ENCODE peak calls at places on chromosomes 5 and 9, in five cellular contexts. One of them, this sample, is unnamed.
A peak's percentile ranks its signal among the peaks of the same experiment; 100 is the strongest.

GRCh38 chr5:98796197-98796972 is 22.9 kb downstream of the RGMB start:
- DNase-seq in tibial nerve: peak; percentile 80
- DNase-seq in body of pancreas: peak; percentile 57
- DNase-seq in HCT116: no peak
- DNase-seq in K562: peak; percentile 51
- DNase-seq in this sample: no peak

GRCh38 chr5:168885324-168886120 is 306.4 kb upstream of the PANK3 start:
- DNase-seq in tibial nerve: no peak
- DNase-seq in body of pancreas: no peak
- DNase-seq in HCT116: no peak
- DNase-seq in K562: no peak
- DNase-seq in this sample: no peak

GRCh38 chr9:9598723-9599122 is 1014.1 kb downstream of the PTPRD start:
- DNase-seq in tibial nerve: no peak
- DNase-seq in body of pancreas: no peak
- DNase-seq in HCT116: no peak
- DNase-seq in K562: no peak
- DNase-seq in this sample: no peak

GRCh38 chr9:114746591-114746990 is 59.2 kb downstream of the TNFSF15 start:
- DNase-seq in tibial nerve: no peak
- DNase-seq in body of pancreas: no peak
- DNase-seq in HCT116: no peak
- DNase-seq in K562: no peak
- DNase-seq in this sample: no peak

GRCh38 chr5:96080557-96080956 is 118.9 kb upstream of the ELL2 start:
- DNase-seq in tibial nerve: no peak
- DNase-seq in body of pancreas: no peak
- DNase-seq in HCT116: no peak
- DNase-seq in K562: peak; percentile 43
- DNase-seq in this sample: peak; percentile 17

GRCh38 chr5:93603191-93603590 is 20.2 kb downstream of the NR2F1 start:
- DNase-seq in tibial nerve: no peak
- DNase-seq in body of pancreas: no peak
- DNase-seq in HCT116: no peak
- DNase-seq in K562: no peak
- DNase-seq in this sample: no peak

GRCh38 chr9:69089082-69089481 is 53.5 kb downstream of the FXN start:
- DNase-seq in tibial nerve: no peak
- DNase-seq in body of pancreas: no peak
- DNase-seq in HCT116: no peak
- DNase-seq in K562: no peak
- DNase-seq in this sample: no peak

GRCh38 chr9:136578915-136579637 is 33.2 kb upstream of the NOTCH1 start:
- DNase-seq in tibial nerve: no peak
- DNase-seq in body of pancreas: peak; percentile 50
- DNase-seq in HCT116: peak; percentile 50
- DNase-seq in K562: peak; percentile 82
- DNase-seq in this sample: no peak

GRCh38 chr5:41346609-41347008 is 133.3 kb upstream of the C6 start:
- DNase-seq in tibial nerve: no peak
- DNase-seq in body of pancreas: no peak
- DNase-seq in HCT116: peak; percentile 3
- DNase-seq in K562: no peak
- DNase-seq in this sample: no peak

GRCh38 chr9:12784461-12785250 is 9.8 kb downstream of the LURAP1L start:
- DNase-seq in tibial nerve: no peak
- DNase-seq in body of pancreas: peak; percentile 72
- DNase-seq in HCT116: peak; percentile 95
- DNase-seq in K562: peak; percentile 48
- DNase-seq in this sample: no peak

GRCh38 chr5:176391479-176391878 is 2.9 kb downstream of the HIGD2A start:
- DNase-seq in tibial nerve: no peak
- DNase-seq in body of pancreas: no peak
- DNase-seq in HCT116: no peak
- DNase-seq in K562: no peak
- DNase-seq in this sample: no peak

GRCh38 chr5:124923131-124923530 is 176.7 kb upstream of the ZNF608 start:
- DNase-seq in tibial nerve: peak; percentile 32
- DNase-seq in body of pancreas: peak; percentile 6
- DNase-seq in HCT116: no peak
- DNase-seq in K562: no peak
- DNase-seq in this sample: peak; percentile 23

GRCh38 chr9:122325124-122325523 is 45.7 kb upstream of the PTGS1 start:
- DNase-seq in tibial nerve: no peak
- DNase-seq in body of pancreas: no peak
- DNase-seq in HCT116: no peak
- DNase-seq in K562: no peak
- DNase-seq in this sample: no peak

GRCh38 chr9:71665247-71665646 is 103.1 kb downstream of the CEMIP2 start:
- DNase-seq in tibial nerve: no peak
- DNase-seq in body of pancreas: no peak
- DNase-seq in HCT116: no peak
- DNase-seq in K562: no peak
- DNase-seq in this sample: no peak

DNA sequence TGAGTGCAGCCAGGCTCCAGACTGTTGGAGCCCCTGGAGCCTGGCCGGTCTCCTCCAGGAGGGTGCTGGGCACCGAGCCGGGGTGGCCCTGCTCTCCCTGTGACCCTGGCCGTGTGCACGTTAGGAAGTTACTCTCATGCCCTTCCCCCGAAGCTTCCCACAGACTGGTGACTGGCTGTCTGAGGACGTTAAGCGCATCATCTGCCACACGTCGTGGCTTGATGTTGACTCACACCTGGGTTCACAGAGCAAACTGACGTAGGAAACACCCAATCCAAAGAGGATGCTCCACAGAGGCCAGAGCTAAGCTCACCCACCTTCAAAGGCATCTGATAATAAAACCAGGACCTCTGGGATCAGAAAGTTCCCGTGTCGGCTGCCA is 152.9 kb upstream of the PHYKPL start:
- DNase-seq in tibial nerve: no peak
- DNase-seq in body of pancreas: no peak
- DNase-seq in HCT116: no peak
- DNase-seq in K562: no peak
- DNase-seq in this sample: no peak
- TF ChIP-seq POLR2A in tibial nerve: no peak
- TF ChIP-seq POLR2A in body of pancreas: no peak
- TF ChIP-seq POLR2A in HCT116: no peak
- TF ChIP-seq POLR2A in K562: no peak
- TF ChIP-seq POLR2A in this sample: no peak

GRCh38 chr5:115841382-115842088 is at the start of the genes AP3S1 and ATG12:
- DNase-seq in tibial nerve: peak; percentile 89
- DNase-seq in body of pancreas: peak; percentile 92
- DNase-seq in HCT116: peak; percentile 91
- DNase-seq in K562: peak; percentile 96
- DNase-seq in this sample: peak; percentile 88
- TF ChIP-seq POLR2A in tibial nerve: peak; percentile 81
- TF ChIP-seq POLR2A in body of pancreas: peak; percentile 97
- TF ChIP-seq POLR2A in HCT116: peak; percentile 58
- TF ChIP-seq POLR2A in K562: peak; percentile 95
- TF ChIP-seq POLR2A in this sample: peak; percentile 87

DNA sequence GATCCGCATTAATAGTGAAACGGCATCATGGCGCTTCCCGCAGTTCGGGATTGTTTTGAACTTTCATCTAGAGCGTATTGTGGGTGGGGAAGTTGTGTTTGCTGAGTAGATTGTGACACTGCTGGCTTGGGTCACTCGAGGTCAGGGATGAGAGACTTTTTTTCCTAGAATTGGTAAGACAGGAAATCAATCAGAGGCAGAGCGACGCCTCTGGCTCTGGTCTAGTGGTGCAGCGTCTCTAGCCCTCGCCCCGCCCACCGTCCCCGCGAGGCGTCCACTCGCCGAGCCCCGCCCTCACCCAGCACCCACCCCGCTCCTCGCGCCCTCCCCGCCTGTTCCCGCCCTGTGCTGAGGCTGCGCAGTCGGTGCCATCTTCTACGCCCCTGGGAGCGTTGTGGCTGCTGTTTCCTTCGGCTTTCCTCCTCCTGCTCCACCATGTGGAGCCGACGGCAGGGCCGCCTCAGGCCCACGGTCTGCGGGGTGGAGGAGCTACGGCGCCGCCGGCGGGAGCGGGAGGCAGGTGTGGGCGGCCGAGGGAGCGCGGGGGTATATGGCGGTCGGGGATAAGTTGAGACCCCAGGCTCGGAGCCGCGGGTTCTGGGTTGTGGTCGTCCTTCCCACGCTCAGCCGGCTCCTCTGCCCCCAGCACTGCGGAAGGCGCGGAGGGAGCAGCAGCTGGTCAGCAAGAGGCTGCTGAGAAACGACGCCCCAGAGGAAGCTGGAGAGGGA is at the start of gene TMCO6:
- DNase-seq in tibial nerve: peak; percentile 97
- DNase-seq in body of pancreas: peak; percentile 99
- DNase-seq in HCT116: peak; percentile 73
- DNase-seq in K562: peak; percentile 99
- DNase-seq in this sample: peak; percentile 96
- TF ChIP-seq POLR2A in tibial nerve: peak; percentile 60
- TF ChIP-seq POLR2A in body of pancreas: peak; percentile 72
- TF ChIP-seq POLR2A in HCT116: peak; percentile 68
- TF ChIP-seq POLR2A in K562: peak; percentile 83
- TF ChIP-seq POLR2A in this sample: peak; percentile 57

GRCh38 chr9:15286288-15286834 is 20.7 kb downstream of the TTC39B start:
- DNase-seq in tibial nerve: no peak
- DNase-seq in body of pancreas: no peak
- DNase-seq in HCT116: no peak
- DNase-seq in K562: no peak
- DNase-seq in this sample: no peak

GRCh38 chr9:15282567-15282966 is 24.4 kb downstream of the TTC39B start:
- DNase-seq in tibial nerve: no peak
- DNase-seq in body of pancreas: no peak
- DNase-seq in HCT116: no peak
- DNase-seq in K562: no peak
- DNase-seq in this sample: no peak

GRCh38 chr9:15289590-15289989 is 17.4 kb downstream of the TTC39B start:
- DNase-seq in tibial nerve: no peak
- DNase-seq in body of pancreas: no peak
- DNase-seq in HCT116: no peak
- DNase-seq in K562: no peak
- DNase-seq in this sample: no peak

GRCh38 chr9:15293084-15293483 is 13.9 kb downstream of the TTC39B start:
- DNase-seq in tibial nerve: no peak
- DNase-seq in body of pancreas: no peak
- DNase-seq in HCT116: no peak
- DNase-seq in K562: no peak
- DNase-seq in this sample: no peak

GRCh38 chr9:15287309-15287708 is 19.7 kb downstream of the TTC39B start:
- DNase-seq in tibial nerve: no peak
- DNase-seq in body of pancreas: no peak
- DNase-seq in HCT116: no peak
- DNase-seq in K562: peak; percentile 11
- DNase-seq in this sample: no peak
- TF ChIP-seq POLR2A in tibial nerve: no peak
- TF ChIP-seq POLR2A in body of pancreas: no peak
- TF ChIP-seq POLR2A in HCT116: no peak
- TF ChIP-seq POLR2A in K562: no peak
- TF ChIP-seq POLR2A in this sample: no peak

DNA sequence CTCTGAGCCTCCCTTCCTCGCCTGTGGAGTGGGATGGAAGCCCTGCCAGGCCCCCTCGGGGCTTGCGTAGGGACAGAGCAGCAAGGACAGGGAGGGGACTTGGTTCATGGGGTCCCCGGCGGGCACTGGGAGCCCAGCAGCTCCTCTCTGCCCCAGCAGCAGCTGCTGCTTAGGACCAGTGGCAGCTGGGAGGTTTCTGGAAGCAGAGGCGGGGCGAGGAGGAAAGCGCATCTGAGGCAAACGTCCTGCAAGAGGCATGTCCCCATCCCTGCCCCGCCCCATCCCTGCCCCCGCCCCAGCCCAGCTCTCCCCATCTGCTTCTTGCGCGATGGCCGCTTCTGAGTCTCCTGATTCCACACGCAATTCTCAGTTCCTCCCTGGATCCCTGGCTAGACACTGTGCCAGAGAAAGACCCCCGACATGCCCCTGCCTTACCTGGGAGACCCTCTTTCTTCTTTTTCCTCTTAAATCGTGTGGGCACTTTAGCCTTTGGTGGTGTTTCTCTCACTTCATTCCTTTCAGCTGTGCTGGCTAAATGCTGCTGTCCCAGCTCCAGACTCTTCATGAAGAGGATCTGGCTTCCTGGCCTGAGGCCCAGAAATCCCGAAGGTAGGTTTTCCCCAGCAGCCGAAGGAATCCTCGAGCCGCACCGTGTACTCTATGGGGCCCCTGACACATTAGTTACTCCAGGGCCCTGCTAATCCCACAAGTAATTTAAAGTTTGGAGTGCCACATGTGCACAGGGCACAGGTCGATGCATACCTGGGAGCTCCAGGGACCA is 4.4 kb upstream of the OR2S2 start:
- DNase-seq in tibial nerve: no peak
- DNase-seq in body of pancreas: no peak
- DNase-seq in HCT116: no peak
- DNase-seq in K562: no peak
- DNase-seq in this sample: peak; percentile 25
- TF ChIP-seq POLR2A in tibial nerve: no peak
- TF ChIP-seq POLR2A in body of pancreas: no peak
- TF ChIP-seq POLR2A in HCT116: no peak
- TF ChIP-seq POLR2A in K562: no peak
- TF ChIP-seq POLR2A in this sample: no peak

This sample was measured in gastrocnemius medialis.